ENCODE peak calls at places on chromosomes 16 and 17, in ten cellular contexts. M is IMR-90; Y is ovary; S is retinal pigment epithelial cell; T is neural progenitor cell; G is Peyer's patch; Q is CD8-positive, alpha-beta T cell; R is epithelial cell of esophagus; O is uterus; L is heart right ventricle. V is an unnamed sample.

GRCh38 chr17:37770631-37771518 is 26.0 kb upstream of the HNF1B start:
- DNase-seq in O (no peak), Q (no peak), R (peak), G (peak), T (peak), M (peak), L (peak), S (no peak), Y (no peak), V (no peak)

GRCh38 chr17:10370209-10370608 is 2.6 kb downstream of the MYH13 start:
- DNase-seq in R (no peak), S (no peak), O (no peak), Y (no peak), L (no peak), G (no peak), Q (no peak), M (no peak), T (no peak), V (no peak)

GRCh38 chr17:30304778-30305177 is 13.0 kb upstream of the BLMH start:
- DNase-seq in S (no peak), T (no peak), L (no peak), Q (no peak), O (no peak), M (no peak), G (no peak), R (no peak), Y (no peak), V (no peak)

GRCh38 chr16:80733366-80733901 is 71.0 kb downstream of the CDYL2 start:
- DNase-seq in Q (no peak), T (no peak), M (no peak), R (no peak), Y (no peak), G (no peak), S (no peak), O (no peak), L (no peak), V (no peak)

GRCh38 chr17:13544292-13544691 is 57.4 kb downstream of the HS3ST3A1 start:
- DNase-seq in G (no peak), S (peak), Y (peak), R (peak), M (peak), O (peak), L (no peak), T (no peak), Q (no peak), V (peak)

GRCh38 chr16:69508033-69508432 is 57.7 kb upstream of the NFAT5 start:
- DNase-seq in L (no peak), Q (no peak), R (no peak), G (no peak), O (no peak), M (no peak), S (no peak), Y (no peak), T (no peak), V (no peak)

GRCh38 chr16:30365200-30365599 is 5.1 kb downstream of the TBC1D10B start:
- DNase-seq in S (no peak), T (no peak), O (no peak), M (no peak), G (no peak), R (no peak), Y (no peak), Q (no peak), L (no peak), V (no peak)

GRCh38 chr17:77842906-77843249 is 115.6 kb upstream of the TNRC6C start:
- DNase-seq in L (no peak), S (no peak), Q (no peak), O (no peak), T (no peak), G (no peak), Y (no peak), R (no peak), M (no peak), V (no peak)

GRCh38 chr16:72195609-72196008 is 23.7 kb upstream of the PMFBP1 start:
- DNase-seq in Q (no peak), T (peak), S (no peak), R (no peak), G (no peak), Y (no peak), L (no peak), M (no peak), O (no peak), V (no peak)

GRCh38 chr17:15213381-15214087 is 51.6 kb downstream of the PMP22 start:
- DNase-seq in L (no peak), S (peak), G (no peak), M (peak), O (no peak), T (peak), Y (no peak), R (peak), Q (no peak), V (no peak)

GRCh38 chr17:58911741-58912343 is 156.2 kb downstream of the PPM1E start:
- DNase-seq in T (peak), L (no peak), M (no peak), S (no peak), G (no peak), O (no peak), R (no peak), Q (no peak), Y (no peak), V (no peak)

GRCh38 chr17:74960739-74961342 is 11.7 kb downstream of the HID1 start:
- DNase-seq in T (peak), R (peak), M (peak), Q (peak), L (no peak), Y (no peak), G (peak), O (no peak), S (no peak), V (no peak)

GRCh38 chr16:3553138-3553923 is 23.9 kb downstream of the NLRC3 start:
- DNase-seq in L (no peak), R (no peak), Y (no peak), T (peak), S (no peak), G (no peak), Q (no peak), M (peak), O (no peak), V (no peak)

GRCh38 chr16:81278526-81278925 is 36.2 kb upstream of the GAN start:
- DNase-seq in M (no peak), T (no peak), S (no peak), R (no peak), Q (no peak), L (no peak), G (no peak), O (no peak), Y (no peak), V (no peak)

GRCh38 chr17:74950207-74950606 is 14.5 kb downstream of the OTOP3 start:
- DNase-seq in Y (no peak), M (no peak), T (no peak), S (no peak), G (no peak), R (peak), O (no peak), L (no peak), Q (no peak), V (no peak)

GRCh38 chr16:17273142-17273561 is 197.6 kb downstream of the XYLT1 start:
- DNase-seq in T (no peak), L (no peak), R (peak), Y (no peak), S (peak), M (peak), Q (no peak), G (peak), O (peak), V (peak)

GRCh38 chr16:4859190-4859899 is 12.1 kb downstream of the UBN1 start:
- DNase-seq in O (no peak), S (no peak), T (no peak), G (no peak), L (no peak), R (peak), Q (no peak), M (no peak), Y (no peak), V (no peak)

GRCh38 chr16:81866820-81867440 is 87.8 kb downstream of the PLCG2 start:
- DNase-seq in S (no peak), Q (no peak), L (peak), O (peak), T (no peak), R (no peak), Y (no peak), M (no peak), G (peak), V (no peak)

GRCh38 chr16:2882460-2883026 is 472 bp upstream of the FLYWCH2 start:
- DNase-seq in O (peak), R (peak), L (peak), S (peak), Y (peak), M (peak), Q (peak), G (peak), T (peak), V (peak)

GRCh38 chr17:9974460-9975381 is 69.7 kb upstream of the RCVRN start:
- DNase-seq in O (no peak), M (no peak), T (no peak), R (no peak), Q (no peak), G (no peak), L (no peak), Y (no peak), S (no peak), V (no peak)

GRCh38 chr16:31135535-31136286 is at the start of gene PRSS8:
- DNase-seq in M (no peak), G (peak), T (peak), Q (no peak), Y (no peak), S (no peak), L (no peak), R (peak), O (no peak), V (no peak)

GRCh38 chr16:19853132-19853972 is 31.3 kb downstream of the GPRC5B start:
- DNase-seq in L (no peak), R (no peak), M (no peak), G (peak), Q (no peak), O (no peak), T (no peak), Y (no peak), S (no peak), V (no peak)

GRCh38 chr16:29665294-29666077 is 2.4 kb downstream of the SPN start:
- DNase-seq in L (no peak), O (no peak), S (no peak), M (no peak), R (no peak), G (no peak), T (no peak), Y (no peak), Q (no peak), V (no peak)

GRCh38 chr17:5800646-5801045 is 216.3 kb upstream of the NLRP1 start:
- DNase-seq in S (no peak), Q (no peak), O (no peak), R (peak), T (no peak), M (no peak), Y (no peak), L (no peak), G (no peak), V (no peak)

GRCh38 chr17:28045304-28045703 is 2.8 kb downstream of the NLK start:
- DNase-seq in R (no peak), L (no peak), T (no peak), O (no peak), Q (no peak), M (no peak), S (no peak), Y (no peak), G (no peak), V (no peak)

GRCh38 chr17:42321555-42321954 is 33.3 kb downstream of the STAT5A start:
- DNase-seq in Q (no peak), G (no peak), Y (no peak), O (no peak), L (no peak), M (no peak), R (no peak), T (no peak), S (no peak), V (no peak)

GRCh38 chr16:81799138-81799504 is 20.0 kb downstream of the PLCG2 start:
- DNase-seq in L (no peak), S (no peak), Q (no peak), G (no peak), T (no peak), Y (no peak), R (no peak), M (no peak), O (no peak), V (no peak)

GRCh38 chr17:50691550-50692447 is 15.9 kb downstream of the ANKRD40 start:
- DNase-seq in S (no peak), Q (no peak), Y (no peak), T (no peak), G (peak), M (no peak), R (no peak), L (no peak), O (no peak), V (no peak)

GRCh38 chr17:44910231-44911106 is 4.8 kb downstream of the GFAP start:
- DNase-seq in Y (no peak), T (no peak), R (no peak), L (no peak), O (no peak), M (no peak), Q (no peak), S (no peak), G (no peak), V (no peak)

GRCh38 chr17:44909681-44910144 is 5.6 kb downstream of the GFAP start:
- DNase-seq in Q (no peak), Y (no peak), T (no peak), O (peak), S (no peak), M (peak), L (no peak), R (peak), G (no peak), V (peak)

GRCh38 chr17:44913676-44914075 is 1.6 kb downstream of the GFAP start:
- DNase-seq in L (no peak), M (no peak), T (no peak), O (no peak), G (no peak), R (no peak), S (no peak), Q (no peak), Y (no peak), V (no peak)

GRCh38 chr17:44912763-44913544 is 2.3 kb downstream of the GFAP start:
- DNase-seq in O (no peak), Y (no peak), Q (no peak), R (no peak), T (no peak), L (no peak), G (no peak), S (no peak), M (no peak), V (no peak)

GRCh38 chr17:44911133-44912001 is 3.9 kb downstream of the GFAP start:
- DNase-seq in M (peak), R (peak), Y (peak), O (peak), S (no peak), T (peak), G (peak), Q (peak), L (peak), V (no peak)
- H3K4me3 ChIP-seq in M (no peak), R (no peak), Y (no peak), O (peak), S (peak), T (peak), G (peak), Q (no peak), L (peak), V (no peak)

GRCh38 chr17:72588961-72589360 is 468.1 kb downstream of the SOX9 start:
- DNase-seq in M (peak), Y (no peak), T (no peak), G (peak), Q (no peak), L (no peak), S (no peak), O (no peak), R (peak), V (no peak)
- TF ChIP-seq CTCF in M (no peak), Y (no peak), T (no peak), G (no peak), Q (no peak), L (no peak), S (no peak), O (no peak), R (no peak), V (no peak)

GRCh38 chr16:12906271-12906670 is 4.9 kb downstream of the SHISA9 start:
- DNase-seq in G (no peak), R (no peak), T (peak), Y (no peak), L (no peak), Q (no peak), O (no peak), M (no peak), S (no peak), V (no peak)
- H3K4me3 ChIP-seq in G (no peak), R (no peak), T (no peak), Y (no peak), L (no peak), Q (no peak), O (no peak), M (no peak), S (no peak), V (no peak)

GRCh38 chr17:57121308-57122042 is 36.4 kb downstream of the AKAP1 start:
- DNase-seq in Y (peak), L (peak), O (no peak), T (peak), M (peak), R (peak), S (no peak), G (no peak), Q (no peak), V (peak)
- TF ChIP-seq CTCF in Y (peak), L (peak), O (peak), T (peak), M (peak), R (peak), S (peak), G (no peak), Q (no peak), V (peak)

DNA sequence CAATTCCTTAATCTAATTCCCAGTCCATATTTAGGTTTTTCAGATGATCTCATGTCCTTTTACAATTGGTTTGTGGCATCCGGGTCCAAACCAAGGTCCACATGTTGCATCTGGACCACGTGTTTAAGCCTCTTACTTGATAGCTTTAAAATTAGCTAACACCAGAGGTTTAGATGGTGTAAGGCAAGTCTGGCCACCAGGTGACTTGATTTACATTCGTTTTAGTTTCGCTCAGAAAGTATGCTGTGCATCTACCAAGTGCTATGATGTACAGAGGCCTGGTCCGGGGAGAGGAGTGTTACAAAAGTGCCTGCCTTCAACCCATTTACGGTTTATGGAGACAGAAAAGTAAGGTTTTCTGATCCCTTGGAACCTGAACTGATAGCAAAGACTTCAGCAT is 878 bp upstream of the DNAJA2 start:
- DNase-seq in O (no peak), G (no peak), T (peak), L (no peak), Y (no peak), S (no peak), R (peak), Q (no peak), M (no peak), V (no peak)
- H3K4me3 ChIP-seq in O (peak), G (peak), T (peak), L (peak), Y (peak), S (peak), R (peak), Q (peak), M (no peak), V (peak)

GRCh38 chr16:57692636-57693035 is 2.0 kb upstream of the DRC7 start:
- DNase-seq in Q (no peak), M (no peak), R (no peak), Y (no peak), T (no peak), O (no peak), S (no peak), G (no peak), L (no peak), V (no peak)

GRCh38 chr16:57688487-57688986 is 6.1 kb upstream of the DRC7 start:
- DNase-seq in G (peak), Y (no peak), S (no peak), Q (no peak), L (no peak), O (peak), M (no peak), R (no peak), T (no peak), V (no peak)

GRCh38 chr16:57688987-57689771 is 5.4 kb upstream of the DRC7 start:
- DNase-seq in Y (no peak), S (no peak), L (no peak), G (peak), M (no peak), T (no peak), O (peak), Q (no peak), R (no peak), V (no peak)

GRCh38 chr16:57690782-57691471 is 3.7 kb upstream of the DRC7 start:
- DNase-seq in O (peak), S (no peak), G (peak), R (no peak), M (peak), Y (no peak), L (no peak), Q (no peak), T (no peak), V (no peak)

GRCh38 chr16:57689772-57690558 is 4.6 kb upstream of the DRC7 start:
- DNase-seq in S (no peak), Y (no peak), O (peak), T (no peak), L (peak), G (peak), R (no peak), M (no peak), Q (peak), V (no peak)
- TF ChIP-seq CTCF in S (no peak), Y (no peak), O (no peak), T (no peak), L (no peak), G (no peak), R (no peak), M (no peak), Q (no peak), V (no peak)

GRCh38 chr17:46977750-46978488 is 1.1 kb downstream of the RPRML start:
- DNase-seq in S (no peak), M (no peak), R (no peak), L (no peak), O (no peak), T (peak), Y (no peak), Q (no peak), G (no peak), V (no peak)
- H3K4me3 ChIP-seq in S (no peak), M (no peak), R (no peak), L (peak), O (peak), T (peak), Y (peak), Q (peak), G (no peak), V (no peak)

GRCh38 chr17:79923974-79924638 is 84.9 kb upstream of the CBX4 start:
- DNase-seq in M (peak), L (no peak), R (no peak), Q (peak), S (no peak), Y (no peak), O (no peak), T (peak), G (peak), V (no peak)
- TF ChIP-seq CTCF in M (peak), L (peak), R (peak), Q (peak), S (peak), Y (no peak), O (no peak), T (peak), G (peak), V (peak)

GRCh38 chr17:76427457-76428231 is 25.3 kb downstream of the UBE2O start:
- DNase-seq in M (peak), G (no peak), S (no peak), L (no peak), Y (no peak), Q (no peak), R (no peak), T (no peak), O (no peak), V (no peak)

GRCh38 chr17:76428511-76428910 is 24.4 kb downstream of the UBE2O start:
- DNase-seq in Q (no peak), O (no peak), S (no peak), Y (no peak), L (no peak), G (no peak), R (no peak), T (no peak), M (no peak), V (no peak)

GRCh38 chr17:76422406-76422805 is 30.5 kb downstream of the UBE2O start:
- DNase-seq in R (no peak), Q (no peak), S (no peak), G (no peak), T (no peak), L (no peak), M (no peak), Y (no peak), O (no peak), V (no peak)

GRCh38 chr17:76422860-76423259 is 30.1 kb downstream of the UBE2O start:
- DNase-seq in Q (no peak), S (no peak), M (no peak), R (no peak), L (no peak), Y (no peak), G (no peak), O (no peak), T (no peak), V (no peak)

GRCh38 chr17:76426853-76427252 is 26.1 kb downstream of the UBE2O start:
- DNase-seq in Y (no peak), G (no peak), Q (no peak), R (no peak), S (no peak), L (no peak), O (no peak), M (no peak), T (no peak), V (no peak)
- H3K4me3 ChIP-seq in Y (no peak), G (no peak), Q (no peak), R (no peak), S (no peak), L (no peak), O (no peak), M (no peak), T (no peak), V (no peak)

DNA sequence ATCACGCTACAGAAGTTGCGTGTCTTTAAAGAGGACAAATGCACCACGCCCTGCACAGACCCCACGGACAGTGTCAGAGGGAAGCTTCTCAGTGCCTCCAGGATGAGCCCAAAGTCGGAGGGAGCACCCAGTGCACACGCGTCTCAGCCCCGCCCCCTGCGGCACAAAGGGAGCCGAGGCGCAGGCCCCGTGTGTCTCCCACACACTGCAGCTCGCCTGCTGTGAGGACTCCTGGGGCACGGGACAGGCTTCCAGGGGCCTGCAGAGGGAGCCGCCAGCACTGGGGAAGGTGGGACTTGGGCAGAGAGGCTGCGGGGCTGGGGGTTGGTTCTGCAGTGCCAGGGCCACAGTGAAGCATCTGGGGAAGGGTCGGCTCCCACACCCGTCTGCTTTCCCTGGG is 77.4 kb downstream of the LMF1 start:
- DNase-seq in M (no peak), Q (no peak), R (no peak), S (no peak), Y (no peak), G (no peak), L (no peak), O (no peak), T (no peak), V (no peak)
- TF ChIP-seq CTCF in M (no peak), Q (no peak), R (no peak), S (peak), Y (no peak), G (no peak), L (no peak), O (no peak), T (no peak), V (no peak)